ENCODE peak calls at places on chromosomes 6 and 20, in four cellular contexts. One of them, this sample, is unnamed.
A peak's percentile ranks its signal among the peaks of the same experiment; 100 is the strongest.

GRCh38 chr6:149896491-149896890 is 1.4 kb downstream of the RAET1E start:
- DNase-seq in fibroblast of the aortic adventitia: peak; percentile 16
- DNase-seq in NCI-H345: no peak
- DNase-seq in MV-4-11: peak; percentile 77
- DNase-seq in this sample: peak; percentile 56

GRCh38 chr6:88422831-88423230 is 256.7 kb upstream of the CNR1 start:
- DNase-seq in fibroblast of the aortic adventitia: no peak
- DNase-seq in NCI-H345: no peak
- DNase-seq in MV-4-11: no peak
- DNase-seq in this sample: no peak

GRCh38 chr20:35739294-35740163 is 2.5 kb downstream of the RBM39 start:
- DNase-seq in fibroblast of the aortic adventitia: peak; percentile 56
- DNase-seq in NCI-H345: no peak
- DNase-seq in MV-4-11: peak; percentile 17
- DNase-seq in this sample: no peak

GRCh38 chr6:14791525-14791924 is 454.3 kb upstream of the JARID2 start:
- DNase-seq in fibroblast of the aortic adventitia: no peak
- DNase-seq in NCI-H345: no peak
- DNase-seq in MV-4-11: no peak
- DNase-seq in this sample: no peak

GRCh38 chr20:32896521-32897280 is 38.0 kb downstream of the EFCAB8 start:
- DNase-seq in fibroblast of the aortic adventitia: no peak
- DNase-seq in NCI-H345: no peak
- DNase-seq in MV-4-11: no peak
- DNase-seq in this sample: no peak

GRCh38 chr6:53796791-53797190 is 2.0 kb downstream of the LRRC1 start:
- DNase-seq in fibroblast of the aortic adventitia: no peak
- DNase-seq in NCI-H345: no peak
- DNase-seq in MV-4-11: no peak
- DNase-seq in this sample: no peak

GRCh38 chr20:37239026-37239451 is 22.6 kb downstream of the GHRH start:
- DNase-seq in fibroblast of the aortic adventitia: peak; percentile 67
- DNase-seq in NCI-H345: no peak
- DNase-seq in MV-4-11: no peak
- DNase-seq in this sample: no peak

GRCh38 chr6:139847322-139847797 is 472.9 kb upstream of the CITED2 start:
- DNase-seq in fibroblast of the aortic adventitia: peak; percentile 62
- DNase-seq in NCI-H345: no peak
- DNase-seq in MV-4-11: no peak
- DNase-seq in this sample: no peak

GRCh38 chr6:17894191-17894590 is 93.2 kb downstream of the KIF13A start:
- DNase-seq in fibroblast of the aortic adventitia: no peak
- DNase-seq in NCI-H345: no peak
- DNase-seq in MV-4-11: no peak
- DNase-seq in this sample: no peak

GRCh38 chr6:136146130-136146529 is 104.0 kb downstream of the MTFR2 start:
- DNase-seq in fibroblast of the aortic adventitia: peak; percentile 81
- DNase-seq in NCI-H345: no peak
- DNase-seq in MV-4-11: no peak
- DNase-seq in this sample: no peak

GRCh38 chr6:53651764-53652401 is 13.7 kb downstream of the KLHL31 start:
- DNase-seq in fibroblast of the aortic adventitia: peak; percentile 17
- DNase-seq in NCI-H345: peak; percentile 86
- DNase-seq in MV-4-11: no peak
- DNase-seq in this sample: peak; percentile 87

GRCh38 chr20:20373046-20373706 is 5.3 kb downstream of the INSM1 start:
- DNase-seq in fibroblast of the aortic adventitia: peak; percentile 40
- DNase-seq in NCI-H345: peak; percentile 87
- DNase-seq in MV-4-11: no peak
- DNase-seq in this sample: no peak

GRCh38 chr20:8671366-8671943 is 397.4 kb upstream of the PLCB4 start:
- DNase-seq in fibroblast of the aortic adventitia: no peak
- DNase-seq in NCI-H345: no peak
- DNase-seq in MV-4-11: no peak
- DNase-seq in this sample: no peak

GRCh38 chr6:5850848-5851255 is 155.9 kb downstream of the NRN1 start:
- DNase-seq in fibroblast of the aortic adventitia: no peak
- DNase-seq in NCI-H345: no peak
- DNase-seq in MV-4-11: no peak
- DNase-seq in this sample: no peak

GRCh38 chr6:140044626-140045025 is 670.2 kb upstream of the CITED2 start:
- DNase-seq in fibroblast of the aortic adventitia: no peak
- DNase-seq in NCI-H345: no peak
- DNase-seq in MV-4-11: no peak
- DNase-seq in this sample: no peak

GRCh38 chr6:169933839-169934698 is 182.6 kb downstream of the ERMARD start:
- DNase-seq in fibroblast of the aortic adventitia: peak; percentile 4
- DNase-seq in NCI-H345: no peak
- DNase-seq in MV-4-11: no peak
- DNase-seq in this sample: peak; percentile 82

GRCh38 chr6:43724914-43725642 is 37.5 kb upstream of the MRPS18A start:
- DNase-seq in fibroblast of the aortic adventitia: peak; percentile 95
- DNase-seq in NCI-H345: no peak
- DNase-seq in MV-4-11: peak; percentile 99
- DNase-seq in this sample: no peak

GRCh38 chr20:38725959-38726848 is 1.9 kb downstream of the SLC32A1 start:
- DNase-seq in fibroblast of the aortic adventitia: peak; percentile 38
- DNase-seq in NCI-H345: no peak
- DNase-seq in MV-4-11: no peak
- DNase-seq in this sample: no peak

GRCh38 chr6:9412951-9413559 is 977.7 kb upstream of the SLC35B3 start:
- DNase-seq in fibroblast of the aortic adventitia: peak; percentile 11
- DNase-seq in NCI-H345: no peak
- DNase-seq in MV-4-11: peak; percentile 24
- DNase-seq in this sample: no peak

GRCh38 chr20:44083220-44083933 is 103.6 kb downstream of the JPH2 start:
- DNase-seq in fibroblast of the aortic adventitia: peak; percentile 39
- DNase-seq in NCI-H345: no peak
- DNase-seq in MV-4-11: no peak
- DNase-seq in this sample: no peak

GRCh38 chr6:106444777-106445507 is 84.4 kb downstream of the CRYBG1 start:
- DNase-seq in fibroblast of the aortic adventitia: peak; percentile 80
- DNase-seq in NCI-H345: peak; percentile 75
- DNase-seq in MV-4-11: peak; percentile 59
- DNase-seq in this sample: no peak

GRCh38 chr6:117463762-117464665 is 18.5 kb upstream of the DCBLD1 start:
- DNase-seq in fibroblast of the aortic adventitia: peak; percentile 76
- DNase-seq in NCI-H345: no peak
- DNase-seq in MV-4-11: peak; percentile 35
- DNase-seq in this sample: no peak

GRCh38 chr20:37504404-37505096 is 16.5 kb upstream of the NNAT start:
- DNase-seq in fibroblast of the aortic adventitia: no peak
- DNase-seq in NCI-H345: no peak
- DNase-seq in MV-4-11: no peak
- DNase-seq in this sample: no peak

GRCh38 chr6:47603995-47604394 is 94.4 kb upstream of the ADGRF4 start:
- DNase-seq in fibroblast of the aortic adventitia: peak; percentile 80
- DNase-seq in NCI-H345: no peak
- DNase-seq in MV-4-11: no peak
- DNase-seq in this sample: no peak

GRCh38 chr20:62156592-62157386 is 13.2 kb downstream of the SS18L1 start:
- DNase-seq in fibroblast of the aortic adventitia: peak; percentile 39
- DNase-seq in NCI-H345: peak; percentile 37
- DNase-seq in MV-4-11: peak; percentile 22
- DNase-seq in this sample: no peak

GRCh38 chr6:147176795-147177194 is 27.4 kb upstream of the STXBP5 start:
- DNase-seq in fibroblast of the aortic adventitia: no peak
- DNase-seq in NCI-H345: no peak
- DNase-seq in MV-4-11: no peak
- DNase-seq in this sample: no peak

GRCh38 chr6:105431226-105431625 is 28.3 kb upstream of the PREP start:
- DNase-seq in fibroblast of the aortic adventitia: peak; percentile 82
- DNase-seq in NCI-H345: peak; percentile 41
- DNase-seq in MV-4-11: peak; percentile 52
- DNase-seq in this sample: no peak

GRCh38 chr6:16712250-16712930 is 48.9 kb downstream of the ATXN1 start:
- DNase-seq in fibroblast of the aortic adventitia: peak; percentile 40
- DNase-seq in NCI-H345: no peak
- DNase-seq in MV-4-11: peak; percentile 39
- DNase-seq in this sample: no peak

GRCh38 chr6:84035484-84035883 is 1.9 kb downstream of the MRAP2 start:
- DNase-seq in fibroblast of the aortic adventitia: no peak
- DNase-seq in NCI-H345: no peak
- DNase-seq in MV-4-11: no peak
- DNase-seq in this sample: no peak

GRCh38 chr6:101259446-101259845 is 134.1 kb upstream of the GRIK2 start:
- DNase-seq in fibroblast of the aortic adventitia: no peak
- DNase-seq in NCI-H345: no peak
- DNase-seq in MV-4-11: no peak
- DNase-seq in this sample: no peak

GRCh38 chr20:35297153-35297552 is 4.9 kb upstream of the FAM83C start:
- DNase-seq in fibroblast of the aortic adventitia: no peak
- DNase-seq in NCI-H345: no peak
- DNase-seq in MV-4-11: peak; percentile 24
- DNase-seq in this sample: no peak

GRCh38 chr6:167424700-167425099 is 99.8 kb downstream of the TTLL2 start:
- DNase-seq in fibroblast of the aortic adventitia: no peak
- DNase-seq in NCI-H345: no peak
- DNase-seq in MV-4-11: no peak
- DNase-seq in this sample: peak; percentile 67

GRCh38 chr6:158153576-158153975 is 14.5 kb downstream of the SERAC1 start:
- DNase-seq in fibroblast of the aortic adventitia: no peak
- DNase-seq in NCI-H345: no peak
- DNase-seq in MV-4-11: no peak
- DNase-seq in this sample: no peak

GRCh38 chr6:57021086-57021720 is 25.3 kb upstream of the KIAA1586 start:
- DNase-seq in fibroblast of the aortic adventitia: peak; percentile 74
- DNase-seq in NCI-H345: peak; percentile 49
- DNase-seq in MV-4-11: peak; percentile 42
- DNase-seq in this sample: no peak

GRCh38 chr6:30071081-30071818 is 4.3 kb downstream of the PPP1R11 start:
- DNase-seq in fibroblast of the aortic adventitia: peak; percentile 11
- DNase-seq in NCI-H345: no peak
- DNase-seq in MV-4-11: no peak
- DNase-seq in this sample: no peak

This sample was measured in osteocyte.